ENCODE peak calls at places on chromosome 1, in nine cellular contexts. F is heart right ventricle, P is fibroblast of mammary gland, I is ovary, Q is adrenal gland, K is upper lobe of right lung, J is fibroblast of villous mesenchyme, A is tibial nerve, N is kidney epithelial cell. M is an unnamed sample.

GRCh38 chr1:21904725-21905520 is 32.2 kb downstream of the HSPG2 start:
- DNase-seq in J (peak; percentile 84), P (peak; percentile 94), I (no peak), Q (no peak), F (peak; percentile 59), N (peak; percentile 90), K (no peak), A (no peak), M (peak; percentile 76)

GRCh38 chr1:58884706-58885661 is 101.1 kb upstream of the JUN start:
- DNase-seq in A (no peak), Q (no peak), P (no peak), K (no peak), J (peak; percentile 25), N (no peak), F (no peak), I (no peak), M (no peak)

GRCh38 chr1:99648107-99648506 is 2.2 kb downstream of the PALMD start:
- DNase-seq in J (no peak), N (no peak), P (no peak), I (no peak), Q (peak; percentile 73), K (peak; percentile 57), F (peak; percentile 74), A (no peak), M (no peak)

GRCh38 chr1:218463194-218464156 is 118.3 kb downstream of the TGFB2 start:
- DNase-seq in F (peak; percentile 55), P (peak; percentile 85), J (peak; percentile 81), Q (peak; percentile 46), A (peak; percentile 34), N (no peak), I (peak; percentile 40), K (no peak), M (peak; percentile 63)

GRCh38 chr1:43366179-43366578 is 1.6 kb downstream of the ELOVL1 start:
- DNase-seq in N (no peak), Q (no peak), F (no peak), I (no peak), P (no peak), K (peak; percentile 86), A (no peak), J (no peak), M (no peak)

GRCh38 chr1:56627636-56628039 is 17.5 kb upstream of the PRKAA2 start:
- DNase-seq in J (peak; percentile 51), P (no peak), A (no peak), I (no peak), F (no peak), Q (no peak), K (no peak), N (no peak), M (no peak)

GRCh38 chr1:30933874-30934252 is 25.3 kb upstream of the SDC3 start:
- DNase-seq in Q (no peak), I (no peak), N (peak; percentile 45), F (no peak), A (no peak), K (no peak), P (peak; percentile 49), J (peak; percentile 37), M (peak; percentile 75)

GRCh38 chr1:9100471-9101043 is 28.3 kb downstream of the GPR157 start:
- DNase-seq in Q (no peak), A (no peak), J (peak; percentile 48), I (no peak), F (no peak), N (no peak), K (no peak), P (peak; percentile 52), M (no peak)

GRCh38 chr1:211133393-211133840 is 531 bp downstream of the KCNH1 start:
- DNase-seq in F (peak; percentile 14), P (no peak), J (no peak), Q (peak; percentile 18), I (peak; percentile 15), A (no peak), K (no peak), N (no peak), M (no peak)

GRCh38 chr1:180167721-180168467 is 13.2 kb downstream of the QSOX1 start:
- DNase-seq in I (no peak), K (peak; percentile 92), Q (peak; percentile 84), P (no peak), N (no peak), J (no peak), F (no peak), A (no peak), M (no peak)

GRCh38 chr1:192749349-192749748 is 59.5 kb upstream of the RGS2 start:
- DNase-seq in N (no peak), A (no peak), P (no peak), F (no peak), K (no peak), Q (no peak), J (no peak), I (no peak), M (no peak)

GRCh38 chr1:209207701-209208286 is 375.7 kb upstream of the CAMK1G start:
- DNase-seq in F (peak; percentile 62), A (peak; percentile 22), Q (peak; percentile 58), N (peak; percentile 25), K (peak; percentile 73), J (peak; percentile 60), P (peak; percentile 61), I (peak; percentile 70), M (peak; percentile 64)

GRCh38 chr1:239858058-239858457 is 233.6 kb upstream of the FMN2 start:
- DNase-seq in P (peak; percentile 4), J (no peak), K (no peak), N (peak; percentile 32), Q (no peak), A (no peak), I (no peak), F (no peak), M (peak; percentile 19)

GRCh38 chr1:111227875-111228747 is 598 bp downstream of the CHI3L2 start:
- DNase-seq in I (peak; percentile 30), Q (no peak), A (peak; percentile 21), K (no peak), J (peak; percentile 47), N (peak; percentile 53), P (peak; percentile 93), F (no peak), M (peak; percentile 81)

GRCh38 chr1:35367914-35368313 is 99.4 kb downstream of the ZMYM4 start:
- DNase-seq in I (no peak), K (no peak), N (no peak), J (no peak), Q (no peak), F (no peak), P (no peak), A (no peak), M (no peak)

DNA sequence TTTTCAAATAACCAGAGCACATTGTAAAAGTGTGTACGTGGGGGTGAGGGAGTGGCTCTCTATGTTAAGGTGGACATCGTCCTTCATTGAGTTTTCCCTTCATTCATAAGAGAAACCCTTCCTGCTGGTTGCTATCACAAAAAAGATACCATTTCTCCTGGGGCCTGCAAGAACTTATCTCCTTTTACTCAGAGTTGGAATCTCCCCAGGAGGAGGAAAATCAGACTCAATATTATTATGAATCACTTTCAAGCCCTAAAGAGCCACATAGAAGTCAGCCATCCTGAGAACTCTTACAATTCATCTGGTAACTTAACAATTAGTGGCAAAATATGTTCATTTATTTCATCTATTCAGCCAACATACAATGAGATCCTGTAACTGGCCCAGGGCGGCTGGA is 27.1 kb upstream of the TGFBR3 start:
- DNase-seq in F (no peak), P (no peak), I (no peak), Q (no peak), N (no peak), A (no peak), K (no peak), J (no peak), M (peak; percentile 4)
- TF ChIP-seq CTCF in F (no peak), P (no peak), I (no peak), Q (no peak), N (no peak), A (no peak), K (no peak), J (no peak), M (no peak)

GRCh38 chr1:103373991-103374390 is 151.5 kb upstream of the RNPC3 start:
- DNase-seq in Q (no peak), A (no peak), K (no peak), I (no peak), P (no peak), J (no peak), F (no peak), N (no peak), M (peak; percentile 52)
- TF ChIP-seq CTCF in Q (no peak), A (no peak), K (no peak), I (no peak), P (no peak), J (no peak), F (no peak), N (no peak), M (no peak)

GRCh38 chr1:206457408-206457807 is 12.9 kb upstream of the IKBKE start:
- DNase-seq in P (peak; percentile 51), F (no peak), A (no peak), K (no peak), N (no peak), I (no peak), Q (no peak), J (no peak), M (peak; percentile 60)

GRCh38 chr1:206459703-206460102 is 10.6 kb upstream of the IKBKE start:
- DNase-seq in P (no peak), F (no peak), Q (no peak), A (no peak), I (no peak), N (no peak), K (no peak), J (no peak), M (no peak)

GRCh38 chr1:206455320-206455680 is 15.0 kb upstream of the IKBKE start:
- DNase-seq in Q (no peak), A (no peak), F (no peak), J (no peak), I (no peak), P (no peak), K (no peak), N (no peak), M (no peak)

GRCh38 chr1:206455681-206456344 is 14.5 kb upstream of the IKBKE start:
- DNase-seq in N (no peak), P (peak; percentile 25), K (no peak), A (no peak), F (peak; percentile 48), Q (no peak), I (no peak), J (no peak), M (no peak)

DNA sequence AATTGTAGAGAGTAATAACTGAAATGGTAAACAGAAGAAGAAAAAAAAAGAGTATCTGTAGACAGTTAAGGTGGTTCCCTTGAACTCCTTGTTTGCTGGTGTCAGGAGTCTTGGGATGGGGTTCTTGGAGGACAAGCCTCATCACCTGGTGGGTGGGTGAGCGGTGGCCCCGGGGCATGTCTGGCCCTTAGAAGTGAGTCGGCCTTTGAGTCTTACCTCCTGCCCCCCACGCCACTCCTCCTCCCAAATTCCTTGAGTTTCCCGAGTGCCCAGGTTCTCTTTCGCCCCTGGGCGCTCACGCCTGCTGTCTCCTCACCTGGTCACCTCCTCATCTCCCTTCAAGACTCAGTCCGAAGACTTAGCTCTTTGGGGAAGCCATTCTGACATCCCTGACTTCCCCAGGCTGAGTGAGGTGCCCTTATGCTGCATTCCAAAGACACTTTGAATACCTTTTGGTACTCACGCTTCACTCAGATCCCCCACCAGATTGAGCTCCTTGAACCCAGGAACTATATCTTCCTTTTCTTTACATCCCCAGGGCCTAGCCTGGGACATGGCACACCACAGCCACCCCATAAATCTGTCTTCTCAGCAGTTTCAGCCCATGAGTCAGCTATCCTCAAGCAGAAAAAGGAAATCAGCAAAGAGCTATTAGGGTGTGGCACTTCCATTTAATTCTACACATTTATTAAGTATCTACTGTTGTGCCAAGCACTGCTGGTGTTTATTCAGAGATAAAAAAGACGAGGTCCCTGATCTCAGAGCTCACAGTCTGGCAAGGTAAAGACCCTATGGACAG is 13.5 kb upstream of the IKBKE start:
- DNase-seq in J (peak; percentile 66), F (no peak), A (no peak), P (peak; percentile 73), I (no peak), Q (no peak), N (no peak), K (peak; percentile 55), M (peak; percentile 75)
- TF ChIP-seq CTCF in J (no peak), F (no peak), A (no peak), P (no peak), I (no peak), Q (no peak), N (no peak), K (no peak), M (no peak)

GRCh38 chr1:244050835-244051444 is at the start of gene ZBTB18:
- DNase-seq in K (no peak), P (peak; percentile 54), J (peak; percentile 42), I (no peak), N (no peak), Q (no peak), F (no peak), A (no peak), M (peak; percentile 30)
- TF ChIP-seq CTCF in K (no peak), P (no peak), J (no peak), I (no peak), N (no peak), Q (no peak), F (no peak), A (no peak), M (no peak)

M was measured in HFFc6.